ENCODE peak calls at places on chromosomes 12 and 14, in four cellular contexts. Y, L, T and V are unnamed samples.

GRCh38 chr14:22555573-22556011 is 33.4 kb downstream of the DAD1 start:
- DNase-seq in Y (no peak), L (no peak), T (no peak), V (no peak)

GRCh38 chr12:88036368-88036965 is 7.3 kb upstream of the C12orf50 start:
- DNase-seq in Y (peak), L (no peak), T (no peak), V (no peak)

GRCh38 chr14:62436256-62436655 is 609.0 kb downstream of the KCNH5 start:
- DNase-seq in Y (no peak), L (no peak), T (no peak), V (no peak)

GRCh38 chr12:123250471-123251383 is 17.5 kb downstream of the MTRFR start:
- DNase-seq in Y (no peak), L (no peak), T (no peak), V (no peak)

GRCh38 chr12:108665608-108666202 is 32.0 kb upstream of the SELPLG start:
- DNase-seq in Y (no peak), L (no peak), T (no peak), V (no peak)

GRCh38 chr12:42862055-42862454 is 272.5 kb upstream of the PRICKLE1 start:
- DNase-seq in Y (no peak), L (no peak), T (no peak), V (no peak)

GRCh38 chr12:47812797-47813490 is 6.8 kb downstream of the HDAC7 start:
- DNase-seq in Y (peak), L (peak), T (peak), V (peak)

GRCh38 chr12:31951008-31951407 is 8.2 kb upstream of the RESF1 start:
- DNase-seq in Y (no peak), L (no peak), T (no peak), V (no peak)

GRCh38 chr12:19706936-19707335 is 267.6 kb downstream of the AEBP2 start:
- DNase-seq in Y (no peak), L (no peak), T (no peak), V (no peak)

GRCh38 chr14:63895510-63895909 is 42.7 kb downstream of the SYNE2 start:
- DNase-seq in Y (no peak), L (no peak), T (no peak), V (no peak)

GRCh38 chr14:101083564-101084435 is 180.3 kb upstream of the RTL1 start:
- DNase-seq in Y (no peak), L (no peak), T (no peak), V (no peak)

GRCh38 chr14:38951451-38951850 is 151.6 kb downstream of the SEC23A start:
- DNase-seq in Y (no peak), L (no peak), T (no peak), V (peak)

GRCh38 chr14:78982551-78982950 is 812.4 kb downstream of the NRXN3 start:
- DNase-seq in Y (no peak), L (no peak), T (no peak), V (no peak)

GRCh38 chr12:46449856-46450255 is 77.3 kb upstream of the SLC38A2 start:
- DNase-seq in Y (no peak), L (no peak), T (no peak), V (no peak)

GRCh38 chr12:77324416-77324762 is 259.0 kb upstream of the E2F7 start:
- DNase-seq in Y (no peak), L (no peak), T (no peak), V (no peak)

GRCh38 chr12:47422656-47423055 is 283.2 kb downstream of the RPAP3 start:
- DNase-seq in Y (no peak), L (no peak), T (no peak), V (no peak)

GRCh38 chr12:67434653-67435375 is 165.7 kb downstream of the CAND1 start:
- DNase-seq in Y (peak), L (no peak), T (no peak), V (peak)

GRCh38 chr12:104620761-104621531 is 164.2 kb downstream of the CHST11 start:
- DNase-seq in Y (no peak), L (no peak), T (no peak), V (no peak)

GRCh38 chr14:65574611-65575010 is 162.1 kb downstream of the FUT8 start:
- DNase-seq in Y (no peak), L (no peak), T (no peak), V (no peak)

GRCh38 chr12:103908877-103909276 is 21.3 kb upstream of the HSP90B1 start:
- DNase-seq in Y (no peak), L (no peak), T (no peak), V (no peak)

GRCh38 chr12:75600146-75600545 is 88.7 kb upstream of the KRR1 start:
- DNase-seq in Y (no peak), L (no peak), T (no peak), V (no peak)

GRCh38 chr12:100794441-100795192 is at the start of gene ANO4:
- DNase-seq in Y (no peak), L (no peak), T (peak), V (no peak)